ENCODE peak calls at places on chromosomes 5 and 9, in seven cellular contexts. Q is NCI-H1105 treated with DMSO at 0.1 percent for 48 hours, K is GM19239, E is hypothalamus, O is EL, I is kidney glomerular epithelial cell, L is amniotic stem cell. W is an unnamed sample.

GRCh38 chr5:144162686-144163085 is 7.8 kb downstream of the YIPF5 start:
- DNase-seq in K (no peak), L (no peak), E (no peak), I (no peak), Q (no peak), O (no peak), W (no peak)

GRCh38 chr9:114449236-114449635 is 56.0 kb downstream of the WHRN start:
- DNase-seq in Q (peak), K (no peak), O (no peak), I (no peak), E (no peak), L (no peak), W (peak)

GRCh38 chr5:9513825-9514224 is 32.0 kb downstream of the SEMA5A start:
- DNase-seq in O (peak), L (no peak), K (no peak), Q (no peak), E (no peak), I (no peak), W (no peak)

GRCh38 chr5:62144395-62145022 is 161.5 kb upstream of the KIF2A start:
- DNase-seq in L (no peak), K (no peak), O (no peak), Q (peak), I (peak), E (no peak), W (peak)

GRCh38 chr5:179261301-179262125 is 83.7 kb downstream of the ADAMTS2 start:
- DNase-seq in O (peak), K (no peak), L (no peak), Q (no peak), I (no peak), E (no peak), W (peak)

GRCh38 chr5:139698461-139699146 is 50.5 kb downstream of the CXXC5 start:
- DNase-seq in L (no peak), O (peak), E (peak), Q (peak), K (no peak), I (no peak), W (no peak)

GRCh38 chr5:124856726-124857125 is 110.3 kb upstream of the ZNF608 start:
- DNase-seq in Q (no peak), K (no peak), O (no peak), I (no peak), L (no peak), E (no peak), W (no peak)

GRCh38 chr5:62974623-62975022 is 396.0 kb downstream of the LRRC70 start:
- DNase-seq in O (no peak), K (no peak), Q (no peak), E (no peak), L (no peak), I (peak), W (no peak)

GRCh38 chr9:125409217-125409636 is 147.6 kb downstream of the GAPVD1 start:
- DNase-seq in I (no peak), Q (no peak), O (no peak), E (no peak), L (no peak), K (no peak), W (no peak)

GRCh38 chr5:13976867-13977479 is 32.5 kb upstream of the DNAH5 start:
- DNase-seq in I (peak), L (peak), Q (peak), K (no peak), E (no peak), O (peak), W (peak)

GRCh38 chr5:42555797-42556196 is 132.6 kb downstream of the GHR start:
- DNase-seq in E (no peak), Q (no peak), O (no peak), K (no peak), I (no peak), L (no peak), W (no peak)

W was measured in COR-L47.